ENCODE peak calls at places on chromosome 21, in six cellular contexts. T, S, E, C, I and P are unnamed samples.

GRCh38 chr21:33286600-33287456 is 20.7 kb downstream of the IL10RB start:
- DNase-seq in C (no peak), S (peak; percentile 35), I (no peak), E (no peak), T (peak; percentile 33), P (peak; percentile 37)

GRCh38 chr21:37788503-37788902 is 127.8 kb downstream of the KCNJ6 start:
- DNase-seq in C (no peak), E (no peak), S (no peak), T (no peak), I (no peak), P (no peak)

GRCh38 chr21:26966978-26967913 is at the start of gene ADAMTS5:
- DNase-seq in I (peak; percentile 47), S (peak; percentile 10), E (peak; percentile 64), T (peak; percentile 39), C (peak; percentile 68), P (peak; percentile 31)

GRCh38 chr21:26119906-26120305 is 50.7 kb downstream of the APP start:
- DNase-seq in E (no peak), S (no peak), I (no peak), C (no peak), T (no peak), P (no peak)

GRCh38 chr21:14752006-14752909 is 206.1 kb upstream of the SAMSN1 start:
- DNase-seq in T (no peak), S (no peak), I (no peak), C (no peak), E (no peak), P (no peak)

GRCh38 chr21:19535356-19535755 is 1131.8 kb upstream of the TMPRSS15 start:
- DNase-seq in S (no peak), T (no peak), I (no peak), C (no peak), E (no peak), P (no peak)

GRCh38 chr21:33026299-33026858 is 644 bp downstream of the OLIG2 start:
- DNase-seq in S (no peak), T (no peak), E (no peak), C (no peak), I (no peak), P (no peak)

GRCh38 chr21:36858320-36858957 is 108.0 kb downstream of the HLCS start:
- DNase-seq in C (no peak), T (no peak), S (no peak), I (no peak), E (no peak), P (no peak)

GRCh38 chr21:15027056-15027455 is 37.7 kb downstream of the NRIP1 start:
- DNase-seq in T (no peak), E (no peak), I (no peak), S (no peak), C (no peak), P (no peak)

GRCh38 chr21:25385912-25386474 is 221.3 kb downstream of the MRPL39 start:
- DNase-seq in I (no peak), C (no peak), E (no peak), S (peak; percentile 53), T (no peak), P (peak; percentile 46)

GRCh38 chr21:36260030-36260787 is 59.8 kb upstream of the MORC3 start:
- DNase-seq in C (no peak), S (peak; percentile 73), T (peak; percentile 78), I (no peak), E (no peak), P (peak; percentile 54)

GRCh38 chr21:32940079-32941014 is 85.4 kb upstream of the OLIG2 start:
- DNase-seq in T (peak; percentile 13), C (no peak), I (no peak), S (peak; percentile 44), E (no peak), P (no peak)

GRCh38 chr21:36420571-36421339 is 35.6 kb downstream of the CHAF1B start:
- DNase-seq in I (no peak), E (no peak), T (no peak), S (no peak), C (no peak), P (no peak)

GRCh38 chr21:36759348-36760083 is 60.6 kb downstream of the SIM2 start:
- DNase-seq in S (no peak), T (no peak), C (no peak), E (no peak), I (no peak), P (no peak)

GRCh38 chr21:36839123-36839522 is 127.3 kb downstream of the HLCS start:
- DNase-seq in T (no peak), S (no peak), I (no peak), E (no peak), C (no peak), P (no peak)

GRCh38 chr21:20649231-20649630 is 349.0 kb upstream of the NCAM2 start:
- DNase-seq in T (no peak), C (no peak), I (no peak), S (no peak), E (no peak), P (no peak)

GRCh38 chr21:27189870-27190269 is 223.0 kb upstream of the ADAMTS5 start:
- DNase-seq in S (no peak), C (no peak), E (no peak), T (no peak), I (no peak), P (no peak)

GRCh38 chr21:28663111-28663693 is 329.5 kb downstream of the LTN1 start:
- DNase-seq in S (no peak), T (peak; percentile 5), C (no peak), E (no peak), I (no peak), P (no peak)

GRCh38 chr21:29144736-29145353 is 14.4 kb downstream of the MAP3K7CL start:
- DNase-seq in I (no peak), E (no peak), S (peak; percentile 14), C (no peak), T (no peak), P (no peak)

GRCh38 chr21:26042181-26042876 is 128.2 kb downstream of the APP start:
- DNase-seq in S (peak; percentile 18), T (no peak), E (no peak), C (no peak), I (no peak), P (no peak)

DNA sequence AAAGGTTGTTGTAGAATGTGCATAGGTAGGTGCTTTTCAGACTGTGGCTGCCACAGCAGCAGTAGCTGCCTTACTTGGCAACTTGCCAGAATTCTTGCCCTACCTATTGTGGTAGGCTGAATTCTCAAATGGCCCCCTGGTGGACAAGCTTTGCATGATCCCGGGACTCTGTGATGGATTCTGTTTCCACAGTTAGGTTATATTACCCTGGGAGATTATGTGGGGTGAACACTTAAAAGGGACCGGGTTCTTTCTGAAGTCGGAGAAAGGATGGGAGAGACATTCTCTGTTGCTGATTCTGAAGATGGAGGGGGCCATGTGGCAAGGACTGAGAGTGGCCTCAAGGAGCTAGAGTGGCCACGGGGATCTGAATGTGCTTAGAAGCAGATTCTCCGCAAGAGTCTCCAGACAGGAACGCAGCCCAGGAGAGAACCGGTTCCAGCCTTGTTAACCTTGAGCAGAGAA is 32.1 kb upstream of the KCNE1 start:
- DNase-seq in S (peak; percentile 78), T (peak; percentile 79), E (peak; percentile 73), C (peak; percentile 36), I (peak; percentile 69), P (no peak)
- H3K27ac ChIP-seq in S (no peak overlapping the region), T (peak overlapping the region; percentile 92), E (peak overlapping the region; percentile 70), C (no peak overlapping the region), I (peak overlapping the region; percentile 80), P (no peak overlapping the region)

DNA sequence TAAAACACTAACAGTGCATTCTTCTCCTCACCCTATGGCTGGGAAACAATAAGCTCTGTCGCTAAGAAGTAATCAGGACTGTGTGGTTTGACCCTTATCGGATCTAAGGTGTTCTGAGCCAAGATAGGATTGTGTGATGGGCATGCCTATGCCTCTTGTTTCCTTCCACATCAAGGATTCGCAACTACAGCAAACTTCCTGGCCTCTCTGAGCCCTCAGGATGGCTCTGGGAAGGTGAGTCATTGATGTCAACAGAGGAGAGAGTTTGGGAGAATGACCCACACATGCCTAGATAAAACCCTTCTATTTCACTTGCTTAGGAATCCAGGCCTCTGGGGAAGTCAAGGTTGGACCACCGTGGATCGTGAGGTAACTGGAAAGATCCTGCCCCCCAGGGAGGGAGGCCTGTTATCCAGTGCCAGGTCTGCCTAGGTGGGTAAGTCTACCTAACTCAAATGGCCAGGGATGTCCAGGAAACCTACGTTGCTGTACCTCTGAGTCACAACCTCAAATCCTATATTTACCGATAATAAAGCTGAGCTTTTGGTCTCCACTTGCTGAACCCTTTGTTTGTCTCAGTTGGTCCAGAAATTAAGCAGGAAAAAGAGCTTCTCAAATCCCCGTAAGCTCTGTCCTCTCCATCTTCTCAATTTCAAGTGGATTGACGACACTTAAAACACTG is 27.4 kb downstream of the TIAM1 start:
- DNase-seq in E (no peak), C (no peak), T (no peak), S (peak; percentile 41), I (no peak), P (no peak)
- TF ChIP-seq CTCF in E (no peak), C (no peak), T (no peak), S (no peak), I (no peak), P (no peak)

DNA sequence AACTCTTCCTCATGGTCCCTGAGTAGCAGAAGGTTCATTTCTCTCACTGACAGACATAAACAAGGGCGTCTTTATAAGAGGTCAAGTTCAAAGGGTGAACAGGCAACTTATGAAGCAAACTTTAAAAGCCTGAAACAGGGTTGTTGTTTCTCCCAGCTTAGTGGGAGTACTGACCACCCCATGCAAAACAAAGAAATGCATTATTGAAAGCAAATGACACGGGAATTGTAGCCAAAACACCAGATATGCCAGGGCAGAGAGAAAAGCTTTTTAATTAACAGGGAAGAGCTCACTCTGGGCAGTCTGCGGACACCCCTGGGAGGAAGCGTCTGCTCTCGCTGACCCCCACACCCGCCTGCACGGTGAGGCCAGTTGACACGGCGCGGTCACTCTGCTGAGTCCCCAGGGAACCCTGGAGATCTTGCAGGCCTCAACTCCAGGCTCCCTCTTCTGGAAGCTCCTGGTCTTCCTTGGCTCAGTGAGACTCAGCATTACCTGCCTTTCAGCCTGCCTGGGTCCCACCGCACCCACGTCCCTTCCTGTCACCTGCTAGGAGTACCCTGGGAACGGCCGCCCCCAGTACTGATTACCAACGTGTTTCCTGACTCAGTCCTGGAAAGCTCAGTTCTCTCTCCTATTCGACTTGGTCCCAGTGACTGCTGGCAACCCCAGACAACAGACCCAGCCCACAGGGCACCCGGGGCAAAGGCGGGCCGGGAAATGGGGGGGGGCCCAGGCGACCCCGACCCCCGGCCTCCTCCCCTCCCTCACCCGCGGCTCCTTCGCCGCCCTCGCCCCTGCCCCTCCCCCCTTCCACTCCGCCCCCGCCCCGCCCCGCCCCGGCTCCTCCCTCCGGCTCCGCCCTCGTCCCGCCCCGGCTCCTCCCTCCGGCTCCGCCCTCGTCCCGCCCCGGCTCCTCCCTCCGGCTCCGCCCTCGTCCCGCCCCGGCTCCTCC is 972 bp downstream of the CFAP410 start:
- DNase-seq in C (peak; percentile 64), I (peak; percentile 76), E (peak; percentile 80), T (peak; percentile 69), S (peak; percentile 20), P (peak; percentile 35)
- H3K27ac ChIP-seq in C (peak overlapping the region; percentile 82), I (peak overlapping the region; percentile 72), E (peak overlapping the region; percentile 75), T (peak overlapping the region; percentile 97), S (peak overlapping the region; percentile 96), P (no peak overlapping the region)

GRCh38 chr21:44617071-44617501 is 5.2 kb downstream of the KRTAP10-8 start:
- DNase-seq in S (no peak), C (no peak), I (no peak), E (peak; percentile 51), T (no peak), P (no peak)

GRCh38 chr21:44616591-44616926 is 4.7 kb downstream of the KRTAP10-8 start:
- DNase-seq in T (no peak), I (no peak), S (peak; percentile 9), E (no peak), C (no peak), P (peak; percentile 23)

GRCh38 chr21:44619886-44620285 is 7.0 kb upstream of the KRTAP10-9 start:
- DNase-seq in E (no peak), C (no peak), I (no peak), T (no peak), S (no peak), P (no peak)

GRCh38 chr21:44618909-44619308 is 7.0 kb downstream of the KRTAP10-8 start:
- DNase-seq in T (no peak), I (no peak), C (no peak), E (no peak), S (no peak), P (no peak)

GRCh38 chr21:44618504-44618903 is 6.6 kb downstream of the KRTAP10-8 start:
- DNase-seq in S (no peak), I (peak; percentile 53), C (peak; percentile 29), E (peak; percentile 64), T (peak; percentile 25), P (no peak)
- TF ChIP-seq CTCF in S (no peak), I (peak; percentile 27), C (peak; percentile 17), E (peak; percentile 23), T (no peak), P (no peak)